ENCODE peak calls at places on chromosomes 12 and 14, in six cellular contexts. H is BE2C, J is neural crest cell, V is H9, O is AG10803, Y is lower leg skin. E is an unnamed sample.

GRCh38 chr12:47776471-47777143 is 3.6 kb downstream of the SLC48A1 start:
- DNase-seq in H (no peak), J (no peak), V (no peak), O (peak; percentile 79), Y (no peak), E (no peak)

GRCh38 chr14:69349091-69349777 is 48.9 kb downstream of the ERH start:
- DNase-seq in H (no peak), J (no peak), V (no peak), O (no peak), Y (no peak), E (no peak)

GRCh38 chr12:104578453-104578852 is 121.7 kb downstream of the CHST11 start:
- DNase-seq in H (no peak), J (no peak), V (no peak), O (peak; percentile 83), Y (no peak), E (no peak)

GRCh38 chr14:105491366-105492006 is 440 bp downstream of the TEDC1 start:
- DNase-seq in H (peak; percentile 97), J (peak; percentile 86), V (peak; percentile 80), O (no peak), Y (peak; percentile 96), E (no peak)

GRCh38 chr12:11174022-11174421 is 3.0 kb downstream of the SMIM10L1 start:
- DNase-seq in H (no peak), J (no peak), V (no peak), O (peak; percentile 26), Y (no peak), E (no peak)

GRCh38 chr12:116508145-116509121 is 50.7 kb upstream of the MAP1LC3B2 start:
- DNase-seq in H (peak; percentile 68), J (peak; percentile 56), V (peak; percentile 81), O (no peak), Y (peak; percentile 92), E (no peak)

GRCh38 chr12:25997401-25997973 is 39.0 kb downstream of the RASSF8 start:
- DNase-seq in H (no peak), J (no peak), V (no peak), O (peak; percentile 97), Y (no peak), E (no peak)

GRCh38 chr14:106605548-106606448 is 1079.4 kb downstream of the TMEM121 start:
- DNase-seq in H (peak; percentile 79), J (no peak), V (no peak), O (no peak), Y (no peak), E (no peak)

GRCh38 chr14:105937253-105938054 is 411.1 kb downstream of the TMEM121 start:
- DNase-seq in H (no peak), J (no peak), V (no peak), O (no peak), Y (peak; percentile 68), E (peak; percentile 47)

GRCh38 chr12:41983896-41984295 is 160.8 kb downstream of the GXYLT1 start:
- DNase-seq in H (no peak), J (no peak), V (no peak), O (no peak), Y (no peak), E (no peak)

GRCh38 chr14:105475916-105476845 is 1.6 kb downstream of the CRIP2 start:
- DNase-seq in H (peak; percentile 76), J (no peak), V (peak; percentile 67), O (peak; percentile 43), Y (peak; percentile 90), E (no peak)

GRCh38 chr12:26633591-26634210 is 199.3 kb downstream of the ITPR2 start:
- DNase-seq in H (no peak), J (no peak), V (no peak), O (peak; percentile 98), Y (no peak), E (no peak)

GRCh38 chr14:52801014-52801708 is 9.8 kb upstream of the GNPNAT1 start:
- DNase-seq in H (no peak), J (no peak), V (no peak), O (peak; percentile 76), Y (no peak), E (no peak)

GRCh38 chr14:99744199-99744872 is 48.9 kb upstream of the EML1 start:
- DNase-seq in H (no peak), J (no peak), V (peak; percentile 71), O (peak; percentile 38), Y (no peak), E (no peak)

GRCh38 chr14:96597680-96598079 is 95.5 kb downstream of the PAPOLA start:
- DNase-seq in H (no peak), J (no peak), V (no peak), O (no peak), Y (no peak), E (no peak)

GRCh38 chr14:77006127-77006526 is 22.4 kb downstream of the IRF2BPL start:
- DNase-seq in H (no peak), J (no peak), V (no peak), O (no peak), Y (no peak), E (no peak)

GRCh38 chr12:57864811-57865751 is 18.6 kb upstream of the CTDSP2 start:
- DNase-seq in H (no peak), J (peak; percentile 44), V (no peak), O (peak; percentile 78), Y (peak; percentile 95), E (peak; percentile 76)

GRCh38 chr14:32010561-32011188 is 66.4 kb upstream of the ARHGAP5 start:
- DNase-seq in H (no peak), J (no peak), V (no peak), O (peak; percentile 38), Y (no peak), E (no peak)

GRCh38 chr12:39368891-39369290 is 74.0 kb downstream of the KIF21A start:
- DNase-seq in H (no peak), J (no peak), V (no peak), O (no peak), Y (no peak), E (no peak)

GRCh38 chr14:96660135-96660534 is 137.0 kb upstream of the VRK1 start:
- DNase-seq in H (no peak), J (no peak), V (no peak), O (no peak), Y (no peak), E (no peak)

GRCh38 chr14:92341791-92342190 is 18.8 kb downstream of the SLC24A4 start:
- DNase-seq in H (no peak), J (no peak), V (no peak), O (no peak), Y (no peak), E (no peak)

GRCh38 chr12:131121705-131122405 is 168.1 kb downstream of the ADGRD1 start:
- DNase-seq in H (no peak), J (no peak), V (peak; percentile 38), O (no peak), Y (peak; percentile 71), E (peak; percentile 58)

GRCh38 chr14:58667900-58668299 is 30.1 kb downstream of the DACT1 start:
- DNase-seq in H (no peak), J (no peak), V (no peak), O (no peak), Y (no peak), E (no peak)

GRCh38 chr12:54016051-54016450 is 7.3 kb downstream of the HOXC8 start:
- DNase-seq in H (no peak), J (no peak), V (no peak), O (no peak), Y (no peak), E (no peak)

GRCh38 chr12:71725011-71725410 is 29.7 kb upstream of the RAB21 start:
- DNase-seq in H (no peak), J (no peak), V (no peak), O (peak; percentile 93), Y (no peak), E (no peak)

GRCh38 chr12:93707836-93708235 is 30.7 kb downstream of the CRADD start:
- DNase-seq in H (no peak), J (no peak), V (no peak), O (peak; percentile 48), Y (no peak), E (no peak)

GRCh38 chr14:88535149-88535548 is 19.7 kb downstream of the PTPN21 start:
- DNase-seq in H (no peak), J (no peak), V (no peak), O (peak; percentile 25), Y (no peak), E (no peak)

GRCh38 chr12:116759783-116760581 is 21.9 kb downstream of the RNFT2 start:
- DNase-seq in H (no peak), J (no peak), V (peak; percentile 69), O (no peak), Y (no peak), E (no peak)

GRCh38 chr12:69421548-69421947 is 48.6 kb upstream of the FRS2 start:
- DNase-seq in H (no peak), J (no peak), V (no peak), O (no peak), Y (no peak), E (no peak)

GRCh38 chr12:130993759-130994670 is 40.3 kb downstream of the ADGRD1 start:
- DNase-seq in H (peak; percentile 90), J (no peak), V (no peak), O (no peak), Y (no peak), E (no peak)

DNA sequence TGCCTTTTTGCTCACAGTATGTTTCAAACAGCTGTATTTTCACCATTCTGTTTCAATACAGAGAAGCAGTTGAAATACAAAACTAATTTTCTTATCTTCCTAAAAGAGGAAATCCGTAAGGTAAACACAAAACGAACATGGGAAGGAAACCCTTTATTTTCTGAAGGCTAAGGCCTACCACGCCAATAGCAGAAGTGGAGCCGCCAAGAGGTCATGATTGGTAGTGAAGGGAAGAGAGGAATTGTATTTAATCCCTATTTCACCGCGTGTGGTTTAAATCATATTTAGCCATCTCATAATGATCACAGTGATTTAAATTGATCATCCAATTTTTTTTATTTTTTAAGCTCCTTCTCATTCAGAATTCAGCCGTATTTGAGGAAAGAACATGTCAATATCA is 398.2 kb downstream of the PRKD1 start:
- DNase-seq in H (peak; percentile 10), J (peak; percentile 12), V (no peak), O (no peak), Y (no peak), E (no peak)
- TF ChIP-seq CTCF in H (peak; percentile 46), J (peak; percentile 65), V (peak; percentile 71), O (peak; percentile 40), Y (no peak), E (peak; percentile 74)

GRCh38 chr14:67405771-67406170 is 6.2 kb downstream of the PLEK2 start:
- DNase-seq in H (no peak), J (no peak), V (no peak), O (no peak), Y (peak; percentile 53), E (no peak)
- TF ChIP-seq CTCF in H (no peak), J (no peak), V (no peak), O (no peak), Y (no peak), E (no peak)

GRCh38 chr14:37712976-37713431 is 117.6 kb downstream of the TTC6 start:
- DNase-seq in H (no peak), J (no peak), V (no peak), O (no peak), Y (no peak), E (no peak)
- TF ChIP-seq CTCF in H (no peak), J (no peak), V (no peak), O (no peak), Y (no peak), E (no peak)

DNA sequence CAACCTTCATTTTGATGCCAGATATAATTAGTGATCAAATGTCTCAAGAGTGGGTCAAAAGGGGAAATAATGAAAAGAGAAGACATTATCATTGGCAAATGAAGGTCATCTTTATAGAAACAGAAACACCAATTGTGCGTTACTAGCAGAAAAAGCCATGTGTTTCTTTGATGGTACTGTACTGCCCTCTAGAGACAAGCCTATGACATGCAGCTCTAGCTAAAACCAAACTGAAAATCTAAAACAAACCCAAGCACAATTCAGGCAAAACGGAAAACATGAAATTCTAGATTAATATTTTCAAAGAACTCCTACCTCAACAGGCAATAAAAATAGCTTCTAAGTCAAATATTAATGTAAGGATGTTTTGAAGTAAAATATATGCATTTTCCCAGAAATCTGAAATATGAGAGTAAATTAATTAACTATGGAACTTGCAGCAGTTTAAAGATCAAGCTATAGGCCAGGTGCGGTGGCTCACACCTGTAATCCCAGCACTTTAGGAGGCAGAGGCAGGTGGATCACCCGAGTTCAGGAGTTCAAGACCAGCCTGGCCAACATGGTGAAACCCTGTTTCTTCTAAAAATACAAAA is 115.4 kb downstream of the KLHL28 start:
- DNase-seq in H (peak; percentile 27), J (peak; percentile 14), V (no peak), O (peak; percentile 48), Y (no peak), E (no peak)
- TF ChIP-seq CTCF in H (peak; percentile 96), J (peak; percentile 94), V (peak; percentile 91), O (peak; percentile 97), Y (no peak), E (peak; percentile 93)